ENCODE peak calls at places on chromosome 5, in eight cellular contexts. W, F, N, L, H, E, V and J are unnamed samples.

GRCh38 chr5:6468104-6468503 is 19.4 kb downstream of the UBE2QL1 start:
- DNase-seq in W (no peak), F (no peak), N (no peak), L (peak), H (peak), E (no peak), V (no peak), J (no peak)

GRCh38 chr5:81817980-81818379 is 67.1 kb upstream of the SSBP2 start:
- DNase-seq in W (no peak), F (no peak), N (no peak), L (no peak), H (no peak), E (no peak), V (no peak), J (no peak)

GRCh38 chr5:91219141-91219802 is 163.8 kb downstream of the ARRDC3 start:
- DNase-seq in W (peak), F (no peak), N (peak), L (peak), H (no peak), E (peak), V (no peak), J (peak)

GRCh38 chr5:11269515-11269914 is 508.5 kb upstream of the DAP start:
- DNase-seq in W (no peak), F (no peak), N (no peak), L (no peak), H (no peak), E (no peak), V (no peak), J (no peak)

GRCh38 chr5:74555991-74556390 is 84.5 kb downstream of the ENC1 start:
- DNase-seq in W (no peak), F (no peak), N (no peak), L (no peak), H (no peak), E (no peak), V (no peak), J (no peak)

GRCh38 chr5:148973455-148973854 is 89.4 kb downstream of the SH3TC2 start:
- DNase-seq in W (no peak), F (no peak), N (no peak), L (no peak), H (no peak), E (peak), V (no peak), J (no peak)

GRCh38 chr5:59709833-59710232 is 183.7 kb downstream of the PDE4D start:
- DNase-seq in W (peak), F (no peak), N (no peak), L (peak), H (peak), E (peak), V (no peak), J (peak)

GRCh38 chr5:137350791-137351190 is 148.3 kb downstream of the SPOCK1 start:
- DNase-seq in W (no peak), F (no peak), N (no peak), L (no peak), H (no peak), E (no peak), V (no peak), J (no peak)

GRCh38 chr5:1507457-1507856 is 16.3 kb downstream of the LPCAT1 start:
- DNase-seq in W (no peak), F (no peak), N (peak), L (peak), H (no peak), E (no peak), V (peak), J (no peak)